ENCODE peak calls at places on chromosomes 13 and 19, in four cellular contexts. H, P, L and M are unnamed samples.

GRCh38 chr13:103386341-103386740 is 320.1 kb upstream of the SLC10A2 start:
- DNase-seq in L (no peak), H (peak; percentile 56), P (no peak), M (peak; percentile 17)

GRCh38 chr19:54558339-54558738 is 15.3 kb upstream of the LILRA2 start:
- DNase-seq in L (no peak), H (no peak), P (no peak), M (no peak)

GRCh38 chr13:29786698-29787097 is 63.7 kb downstream of the UBL3 start:
- DNase-seq in H (no peak), P (no peak), L (no peak), M (no peak)

GRCh38 chr19:3234800-3235199 is 10.3 kb downstream of the CELF5 start:
- DNase-seq in P (no peak), H (no peak), L (no peak), M (no peak)

GRCh38 chr13:94323746-94324408 is 155.6 kb downstream of the DCT start:
- DNase-seq in L (no peak), P (no peak), H (no peak), M (no peak)

GRCh38 chr13:59834801-59835200 is 328.9 kb downstream of the DIAPH3 start:
- DNase-seq in L (no peak), P (peak; percentile 81), H (peak; percentile 9), M (peak; percentile 25)

GRCh38 chr19:3073931-3074595 is 11.8 kb upstream of the TLE5 start:
- DNase-seq in H (peak; percentile 49), L (no peak), P (peak; percentile 29), M (peak; percentile 30)

GRCh38 chr13:48808689-48809088 is 155.0 kb downstream of the CYSLTR2 start:
- DNase-seq in L (no peak), P (peak; percentile 26), H (peak; percentile 40), M (peak; percentile 69)

GRCh38 chr13:27280009-27280646 is 9.5 kb downstream of the RASL11A start:
- DNase-seq in H (no peak), P (no peak), L (no peak), M (no peak)

GRCh38 chr19:42555317-42555716 is 27.0 kb upstream of the CEACAM1 start:
- DNase-seq in L (no peak), H (no peak), P (no peak), M (no peak)

GRCh38 chr19:44856438-44857083 is 10.5 kb downstream of the NECTIN2 start:
- DNase-seq in H (peak; percentile 32), L (no peak), P (no peak), M (no peak)

GRCh38 chr13:70812481-70812880 is 704.2 kb upstream of the KLHL1 start:
- DNase-seq in P (no peak), H (peak; percentile 38), L (no peak), M (peak; percentile 16)

GRCh38 chr19:40348961-40349507 is 539 bp downstream of the PLD3 start:
- DNase-seq in H (peak; percentile 79), L (peak; percentile 47), P (peak; percentile 63), M (peak; percentile 79)

GRCh38 chr19:32456406-32456805 is 50.8 kb downstream of the DPY19L3 start:
- DNase-seq in P (no peak), L (no peak), H (no peak), M (no peak)

GRCh38 chr13:68047889-68048288 is 817.8 kb upstream of the PCDH9 start:
- DNase-seq in H (no peak), P (no peak), L (no peak), M (no peak)

GRCh38 chr19:16001481-16002312 is 52.9 kb downstream of the OR10H4 start:
- DNase-seq in H (peak; percentile 78), L (no peak), P (peak; percentile 77), M (peak; percentile 72)

GRCh38 chr19:49339364-49340068 is 4.3 kb downstream of the CD37 start:
- DNase-seq in L (peak; percentile 93), P (peak; percentile 78), H (peak; percentile 78), M (peak; percentile 82)

GRCh38 chr13:41196011-41196410 is 1.6 kb upstream of the KBTBD7 start:
- DNase-seq in L (no peak), P (no peak), H (no peak), M (no peak)
- TF ChIP-seq CTCF in L (no peak), P (no peak), H (no peak), M (no peak)

GRCh38 chr19:11598746-11599145 is 1.5 kb downstream of the ZNF627 start:
- DNase-seq in H (no peak), P (no peak), L (no peak), M (no peak)
- H3K4me3 ChIP-seq in H (no peak overlapping the region), P (no peak overlapping the region), L (no peak overlapping the region), M (no peak overlapping the region)

DNA sequence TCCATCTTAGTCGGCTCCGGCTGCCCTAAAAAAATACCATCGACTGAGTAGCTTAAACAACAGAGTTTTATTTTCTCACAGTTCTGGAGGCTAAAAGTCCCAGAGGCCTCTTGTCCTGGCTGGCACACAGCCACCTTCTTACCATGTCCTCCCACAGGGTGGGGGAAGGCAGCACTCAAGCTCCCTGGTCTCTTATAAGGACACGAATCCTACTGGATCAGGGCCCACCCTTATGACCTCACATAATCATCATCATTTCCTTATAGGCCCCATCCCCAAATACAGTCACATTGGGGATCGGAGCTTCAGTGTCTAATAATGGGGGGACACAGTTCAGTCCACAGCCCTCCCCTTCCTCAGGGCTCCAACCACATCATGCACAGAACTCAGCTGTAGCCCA is 2.6 kb upstream of the TUBA3C start:
- DNase-seq in H (no peak), P (no peak), L (peak; percentile 15), M (no peak)
- TF ChIP-seq CTCF in H (no peak), P (no peak), L (no peak), M (no peak)

GRCh38 chr13:74132152-74132767 is 1.9 kb downstream of the KLF12 start:
- DNase-seq in H (peak; percentile 25), L (no peak), P (no peak), M (no peak)

GRCh38 chr13:74129500-74130144 is 4.6 kb downstream of the KLF12 start:
- DNase-seq in L (no peak), H (peak; percentile 22), P (peak; percentile 56), M (peak; percentile 52)

GRCh38 chr13:74131206-74131605 is 3.0 kb downstream of the KLF12 start:
- DNase-seq in L (no peak), P (no peak), H (no peak), M (no peak)

GRCh38 chr13:74132768-74133656 is 1.2 kb downstream of the KLF12 start:
- DNase-seq in H (peak; percentile 40), L (no peak), P (peak; percentile 45), M (no peak)

DNA sequence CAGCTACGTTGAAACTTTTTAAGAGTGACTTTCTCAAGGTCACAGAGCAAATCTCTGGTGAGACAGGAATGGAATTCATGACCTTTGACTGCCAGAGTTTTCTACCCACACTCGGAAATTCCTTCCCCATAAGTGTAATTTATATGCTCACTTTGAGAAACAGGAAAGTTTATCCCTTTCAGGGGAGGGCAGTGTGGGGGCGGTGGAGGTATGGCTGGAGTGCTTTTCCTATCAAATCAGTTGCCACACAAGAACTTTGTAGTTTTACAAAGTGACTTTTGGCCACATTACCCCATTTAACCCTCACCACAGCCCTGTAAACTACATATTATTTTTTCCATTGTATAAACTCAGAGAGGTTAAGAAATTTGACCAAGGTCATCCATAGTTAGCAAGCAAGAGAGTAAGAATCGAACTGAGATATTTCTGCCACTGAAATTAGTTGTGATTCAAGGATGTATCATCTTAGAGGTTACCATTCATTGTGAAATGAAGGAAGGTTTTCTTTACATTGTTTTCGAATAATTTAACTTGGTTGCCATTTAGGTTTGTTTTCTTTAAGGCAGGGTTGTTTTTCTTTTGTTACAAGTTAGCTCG is 5.9 kb downstream of the KLF12 start:
- DNase-seq in H (peak; percentile 66), L (no peak), P (peak; percentile 31), M (peak; percentile 38)
- H3K4me3 ChIP-seq in H (no peak overlapping the region), L (no peak overlapping the region), P (no peak overlapping the region), M (no peak overlapping the region)

GRCh38 chr19:19409235-19410030 is 4.0 kb downstream of the GATAD2A start:
- DNase-seq in L (no peak), H (no peak), P (no peak), M (no peak)

GRCh38 chr19:19407640-19407933 is 2.1 kb downstream of the GATAD2A start:
- DNase-seq in H (no peak), P (no peak), L (no peak), M (no peak)

GRCh38 chr19:19406878-19407639 is 1.6 kb downstream of the GATAD2A start:
- DNase-seq in H (peak; percentile 63), L (peak; percentile 45), P (peak; percentile 57), M (peak; percentile 57)

GRCh38 chr19:19405919-19406877 is 723 bp downstream of the GATAD2A start:
- DNase-seq in H (peak; percentile 64), P (peak; percentile 58), L (no peak), M (peak; percentile 73)

GRCh38 chr19:19410553-19411550 is 5.4 kb downstream of the GATAD2A start:
- DNase-seq in L (no peak), P (no peak), H (no peak), M (no peak)
- TF ChIP-seq CTCF in L (no peak), P (peak; percentile 8), H (no peak), M (no peak)

DNA sequence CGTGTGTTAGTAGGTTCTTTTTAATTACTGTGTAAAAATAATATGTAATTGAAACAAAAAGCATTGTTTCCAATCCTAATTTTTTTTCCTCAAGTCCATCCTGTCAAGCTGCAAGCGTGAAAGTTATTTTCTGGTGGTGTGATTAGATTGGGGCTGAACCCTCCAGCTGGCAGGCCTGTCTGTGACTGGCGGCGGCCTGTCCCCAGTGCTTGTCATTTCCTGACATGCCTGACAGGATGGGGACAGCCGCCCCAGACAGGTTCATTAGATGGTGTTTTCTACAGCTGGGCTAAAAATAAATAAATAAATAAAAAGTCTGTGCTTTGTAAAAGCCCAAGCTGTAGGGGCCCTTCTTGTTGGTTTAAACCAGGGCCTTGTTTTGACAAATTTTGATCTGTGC is 53.7 kb upstream of the MAB21L1 start:
- DNase-seq in H (no peak), L (no peak), P (no peak), M (no peak)
- H3K4me3 ChIP-seq in H (no peak overlapping the region), L (no peak overlapping the region), P (no peak overlapping the region), M (no peak overlapping the region)

DNA sequence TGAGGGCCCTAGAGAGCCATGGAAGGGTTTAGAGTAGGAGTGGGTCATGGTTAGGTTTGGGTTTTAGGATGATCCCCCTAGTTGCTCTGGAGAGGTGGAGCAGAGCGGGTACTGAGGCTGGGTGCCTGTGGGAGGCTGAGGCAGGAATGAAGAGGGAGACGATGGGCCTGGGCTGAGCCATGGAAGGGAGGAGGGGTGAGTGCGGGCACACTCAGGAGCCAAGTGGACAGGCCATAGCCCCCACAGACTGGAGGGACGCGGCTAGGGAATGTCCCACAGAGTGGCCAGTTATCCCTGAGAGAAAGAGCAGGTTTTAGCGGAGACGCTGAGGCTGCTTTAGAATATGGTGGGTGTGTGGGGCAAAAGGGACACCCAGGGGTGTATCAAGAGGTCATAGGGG is 6.0 kb upstream of the CATSPERG start:
- DNase-seq in L (no peak), P (no peak), H (no peak), M (no peak)
- TF ChIP-seq CTCF in L (no peak), P (no peak), H (no peak), M (no peak)